ENCODE peak calls at places on chromosomes 4 and X, in nine cellular contexts. D is cortex of kidney; A is A172; N is GM23248; G is Ammon's horn; W is fibroblast of pulmonary artery; V is stimulated activated CD8-positive, alpha-beta memory T cell treated with anti-CD3 and anti-CD28 coated beads, Interleukin-2, amount 100 ng/mL, for 48 hours; Q is stimulated activated CD4-positive, alpha-beta T cell treated with anti-CD3 and anti-CD28 coated beads, Interleukin-12 subunit alpha, Interleukin-12 subunit beta, amount 100 ng/mL, for 4 hours; I is astrocyte of the spinal cord. Z is an unnamed sample.

GRCh38 chr4:2354760-2355159 is 63.7 kb downstream of the ZFYVE28 start:
- DNase-seq in D (no peak), A (no peak), N (no peak), G (no peak), W (no peak), V (no peak), Q (no peak), I (no peak), Z (no peak)

GRCh38 chr4:119707336-119707735 is 78.7 kb upstream of the PDE5A start:
- DNase-seq in D (no peak), A (no peak), N (no peak), G (no peak), W (no peak), V (no peak), Q (no peak), I (no peak), Z (no peak)

GRCh38 chrX:105610401-105610800 is 211.9 kb upstream of the NRK start:
- DNase-seq in D (no peak), A (no peak), N (no peak), G (no peak), W (peak), V (no peak), Q (no peak), I (no peak), Z (peak)

GRCh38 chr4:188370781-188371180 is 231.5 kb downstream of the TRIML1 start:
- DNase-seq in D (no peak), A (no peak), N (no peak), G (no peak), W (no peak), V (no peak), Q (no peak), I (no peak), Z (no peak)

GRCh38 chr4:20044936-20045335 is 206.8 kb upstream of the SLIT2 start:
- DNase-seq in D (no peak), A (no peak), N (no peak), G (no peak), W (no peak), V (no peak), Q (no peak), I (no peak), Z (no peak)

GRCh38 chr4:155025762-155026457 is 182.5 kb upstream of the NPY2R start:
- DNase-seq in D (no peak), A (peak), N (peak), G (no peak), W (peak), V (no peak), Q (no peak), I (peak), Z (peak)

GRCh38 chr4:95165926-95166524 is 382.7 kb downstream of the UNC5C start:
- DNase-seq in D (no peak), A (peak), N (peak), G (peak), W (peak), V (no peak), Q (no peak), I (peak), Z (peak)

GRCh38 chrX:119573840-119574393 is 446 bp upstream of the UBE2A start:
- DNase-seq in D (no peak), A (peak), N (peak), G (peak), W (peak), V (no peak), Q (no peak), I (peak), Z (peak)

GRCh38 chr4:82467442-82467841 is 37.1 kb downstream of the ENOPH1 start:
- DNase-seq in D (no peak), A (no peak), N (peak), G (no peak), W (peak), V (no peak), Q (no peak), I (no peak), Z (no peak)

GRCh38 chr4:154491341-154491679 is 289 bp downstream of the DCHS2 start:
- DNase-seq in D (no peak), A (no peak), N (peak), G (no peak), W (peak), V (no peak), Q (no peak), I (peak), Z (peak)

GRCh38 chr4:139872274-139872673 is 206.7 kb downstream of the MGST2 start:
- DNase-seq in D (no peak), A (peak), N (peak), G (no peak), W (peak), V (no peak), Q (no peak), I (peak), Z (peak)

GRCh38 chrX:37959212-37960021 is 46.9 kb upstream of the SYTL5 start:
- DNase-seq in D (no peak), A (no peak), N (no peak), G (no peak), W (no peak), V (no peak), Q (no peak), I (no peak), Z (no peak)

GRCh38 chr4:3339566-3339965 is 46.7 kb downstream of the RGS12 start:
- DNase-seq in D (no peak), A (no peak), N (no peak), G (no peak), W (no peak), V (no peak), Q (no peak), I (no peak), Z (no peak)

GRCh38 chr4:75549019-75549418 is 6.8 kb upstream of the ODAPH start:
- DNase-seq in D (no peak), A (no peak), N (no peak), G (no peak), W (no peak), V (no peak), Q (no peak), I (no peak), Z (no peak)

GRCh38 chr4:163587867-163588266 is 93.4 kb downstream of the TMA16 start:
- DNase-seq in D (no peak), A (peak), N (no peak), G (no peak), W (no peak), V (no peak), Q (no peak), I (peak), Z (no peak)

GRCh38 chrX:49876750-49877149 is 2.5 kb upstream of the USP27X start:
- DNase-seq in D (no peak), A (peak), N (peak), G (peak), W (peak), V (no peak), Q (no peak), I (peak), Z (peak)

GRCh38 chrX:1535241-1536041 is 1.5 kb downstream of the P2RY8 start:
- DNase-seq in D (no peak), A (no peak), N (no peak), G (peak), W (no peak), V (peak), Q (peak), I (no peak), Z (no peak)

GRCh38 chr4:101282076-101282844 is 65.1 kb downstream of the PPP3CA start:
- DNase-seq in D (no peak), A (no peak), N (no peak), G (no peak), W (no peak), V (peak), Q (peak), I (no peak), Z (no peak)

GRCh38 chrX:70030242-70030823 is 19.4 kb downstream of the AWAT2 start:
- DNase-seq in D (no peak), A (peak), N (peak), G (peak), W (peak), V (peak), Q (peak), I (peak), Z (peak)

GRCh38 chr4:155679343-155679742 is 12.7 kb downstream of the GUCY1A1 start:
- DNase-seq in D (no peak), A (no peak), N (peak), G (peak), W (peak), V (no peak), Q (no peak), I (no peak), Z (no peak)

GRCh38 chrX:104343408-104344129 is 88.8 kb upstream of the ESX1 start:
- DNase-seq in D (no peak), A (peak), N (peak), G (peak), W (peak), V (peak), Q (peak), I (peak), Z (peak)

GRCh38 chrX:20421275-20421674 is 154.6 kb upstream of the RPS6KA3 start:
- DNase-seq in D (no peak), A (no peak), N (no peak), G (no peak), W (peak), V (no peak), Q (no peak), I (no peak), Z (no peak)

GRCh38 chr4:128061566-128062536 is 739 bp downstream of the LARP1B start:
- DNase-seq in D (peak), A (peak), N (peak), G (peak), W (peak), V (peak), Q (peak), I (peak), Z (peak)

GRCh38 chrX:136781180-136781797 is 557 bp upstream of the ARHGEF6 start:
- DNase-seq in D (no peak), A (no peak), N (peak), G (no peak), W (peak), V (no peak), Q (no peak), I (no peak), Z (no peak)

GRCh38 chr4:68904786-68905185 is 46.8 kb downstream of the UGT2A3 start:
- DNase-seq in D (no peak), A (no peak), N (no peak), G (no peak), W (no peak), V (no peak), Q (no peak), I (no peak), Z (no peak)

GRCh38 chr4:82293304-82293703 is 80.5 kb downstream of the HNRNPD start:
- DNase-seq in D (no peak), A (no peak), N (no peak), G (no peak), W (no peak), V (no peak), Q (no peak), I (no peak), Z (no peak)

GRCh38 chrX:118536687-118537461 is 41.3 kb downstream of the DOCK11 start:
- DNase-seq in D (no peak), A (peak), N (peak), G (peak), W (peak), V (no peak), Q (no peak), I (peak), Z (no peak)

GRCh38 chr4:165787516-165788274 is 85.3 kb upstream of the TLL1 start:
- DNase-seq in D (no peak), A (no peak), N (no peak), G (no peak), W (no peak), V (no peak), Q (no peak), I (no peak), Z (no peak)

GRCh38 chrX:153777261-153778090 is 3.4 kb upstream of the SRPK3 start:
- DNase-seq in D (no peak), A (no peak), N (no peak), G (no peak), W (no peak), V (no peak), Q (no peak), I (no peak), Z (no peak)

GRCh38 chrX:41889317-41890025 is 33.9 kb downstream of the CASK start:
- DNase-seq in D (no peak), A (peak), N (peak), G (no peak), W (peak), V (no peak), Q (no peak), I (peak), Z (peak)

GRCh38 chr4:99841143-99841542 is 24.5 kb downstream of the DAPP1 start:
- DNase-seq in D (no peak), A (no peak), N (no peak), G (no peak), W (no peak), V (no peak), Q (no peak), I (no peak), Z (no peak)

GRCh38 chr4:181830404-181831035 is 412.7 kb upstream of the TENM3 start:
- DNase-seq in D (no peak), A (no peak), N (no peak), G (no peak), W (no peak), V (no peak), Q (no peak), I (no peak), Z (no peak)